ENCODE peak calls at places on chromosome 18, in ten cellular contexts. One of them, this sample, is unnamed.

GRCh38 chr18:11664286-11664685 is 24.8 kb upstream of the GNAL start:
- DNase-seq in neuronal stem cell: no peak
- DNase-seq in mucosa of descending colon: no peak
- DNase-seq in astrocyte: no peak
- DNase-seq in IMR-90: no peak
- DNase-seq in CD8-positive, alpha-beta memory T cell: no peak
- DNase-seq in Karpas-422: no peak
- DNase-seq in spleen: no peak
- DNase-seq in BJ: no peak
- DNase-seq in naive thymus-derived CD4-positive, alpha-beta T cell: no peak
- DNase-seq in this sample: no peak

GRCh38 chr18:8426401-8426800 is 182.8 kb upstream of the RAB12 start:
- DNase-seq in IMR-90: no peak
- DNase-seq in spleen: no peak
- DNase-seq in astrocyte: no peak
- DNase-seq in mucosa of descending colon: no peak
- DNase-seq in BJ: no peak
- DNase-seq in CD8-positive, alpha-beta memory T cell: no peak
- DNase-seq in naive thymus-derived CD4-positive, alpha-beta T cell: no peak
- DNase-seq in Karpas-422: peak; percentile 79
- DNase-seq in neuronal stem cell: no peak
- DNase-seq in this sample: no peak

GRCh38 chr18:2104620-2105462 is 466.5 kb downstream of the METTL4 start:
- DNase-seq in spleen: peak; percentile 80
- DNase-seq in Karpas-422: peak; percentile 84
- DNase-seq in neuronal stem cell: peak; percentile 33
- DNase-seq in naive thymus-derived CD4-positive, alpha-beta T cell: peak; percentile 59
- DNase-seq in mucosa of descending colon: peak; percentile 48
- DNase-seq in astrocyte: peak; percentile 6
- DNase-seq in BJ: no peak
- DNase-seq in CD8-positive, alpha-beta memory T cell: peak; percentile 4
- DNase-seq in IMR-90: peak; percentile 24
- DNase-seq in this sample: peak; percentile 42

GRCh38 chr18:13558132-13558531 is 168.2 kb downstream of the FAM210A start:
- DNase-seq in Karpas-422: peak; percentile 92
- DNase-seq in neuronal stem cell: peak; percentile 30
- DNase-seq in BJ: no peak
- DNase-seq in astrocyte: peak; percentile 17
- DNase-seq in spleen: no peak
- DNase-seq in CD8-positive, alpha-beta memory T cell: no peak
- DNase-seq in naive thymus-derived CD4-positive, alpha-beta T cell: no peak
- DNase-seq in IMR-90: peak; percentile 11
- DNase-seq in mucosa of descending colon: no peak
- DNase-seq in this sample: no peak

GRCh38 chr18:7728297-7728696 is 161.2 kb downstream of the PTPRM start:
- DNase-seq in spleen: no peak
- DNase-seq in naive thymus-derived CD4-positive, alpha-beta T cell: no peak
- DNase-seq in mucosa of descending colon: no peak
- DNase-seq in Karpas-422: no peak
- DNase-seq in CD8-positive, alpha-beta memory T cell: no peak
- DNase-seq in astrocyte: no peak
- DNase-seq in IMR-90: no peak
- DNase-seq in neuronal stem cell: no peak
- DNase-seq in BJ: no peak
- DNase-seq in this sample: no peak

GRCh38 chr18:9135912-9136314 is 668 bp upstream of the ANKRD12 start:
- DNase-seq in spleen: no peak
- DNase-seq in astrocyte: no peak
- DNase-seq in Karpas-422: peak; percentile 68
- DNase-seq in naive thymus-derived CD4-positive, alpha-beta T cell: no peak
- DNase-seq in mucosa of descending colon: no peak
- DNase-seq in IMR-90: peak; percentile 19
- DNase-seq in BJ: no peak
- DNase-seq in neuronal stem cell: no peak
- DNase-seq in CD8-positive, alpha-beta memory T cell: no peak
- DNase-seq in this sample: peak; percentile 67

GRCh38 chr18:29853126-29853525 is 1189.4 kb downstream of the DSC3 start:
- DNase-seq in astrocyte: no peak
- DNase-seq in mucosa of descending colon: no peak
- DNase-seq in BJ: no peak
- DNase-seq in Karpas-422: no peak
- DNase-seq in IMR-90: peak; percentile 3
- DNase-seq in neuronal stem cell: no peak
- DNase-seq in CD8-positive, alpha-beta memory T cell: no peak
- DNase-seq in spleen: no peak
- DNase-seq in naive thymus-derived CD4-positive, alpha-beta T cell: no peak
- DNase-seq in this sample: no peak

GRCh38 chr18:37551846-37552245 is 13.8 kb downstream of the CELF4 start:
- DNase-seq in naive thymus-derived CD4-positive, alpha-beta T cell: no peak
- DNase-seq in IMR-90: no peak
- DNase-seq in mucosa of descending colon: no peak
- DNase-seq in neuronal stem cell: no peak
- DNase-seq in astrocyte: no peak
- DNase-seq in spleen: no peak
- DNase-seq in BJ: no peak
- DNase-seq in CD8-positive, alpha-beta memory T cell: no peak
- DNase-seq in Karpas-422: no peak
- DNase-seq in this sample: no peak

GRCh38 chr18:45173327-45173726 is 441.9 kb upstream of the SLC14A2 start:
- DNase-seq in spleen: no peak
- DNase-seq in IMR-90: no peak
- DNase-seq in naive thymus-derived CD4-positive, alpha-beta T cell: no peak
- DNase-seq in neuronal stem cell: no peak
- DNase-seq in astrocyte: no peak
- DNase-seq in BJ: no peak
- DNase-seq in CD8-positive, alpha-beta memory T cell: no peak
- DNase-seq in mucosa of descending colon: no peak
- DNase-seq in Karpas-422: no peak
- DNase-seq in this sample: no peak

GRCh38 chr18:46793565-46793964 is 36.7 kb upstream of the ST8SIA5 start:
- DNase-seq in BJ: no peak
- DNase-seq in neuronal stem cell: no peak
- DNase-seq in astrocyte: no peak
- DNase-seq in naive thymus-derived CD4-positive, alpha-beta T cell: no peak
- DNase-seq in Karpas-422: no peak
- DNase-seq in spleen: no peak
- DNase-seq in CD8-positive, alpha-beta memory T cell: no peak
- DNase-seq in mucosa of descending colon: no peak
- DNase-seq in IMR-90: no peak
- DNase-seq in this sample: no peak

GRCh38 chr18:77001979-77002378 is 130.6 kb downstream of the MBP start:
- DNase-seq in Karpas-422: peak; percentile 90
- DNase-seq in neuronal stem cell: no peak
- DNase-seq in astrocyte: no peak
- DNase-seq in naive thymus-derived CD4-positive, alpha-beta T cell: no peak
- DNase-seq in mucosa of descending colon: no peak
- DNase-seq in spleen: no peak
- DNase-seq in IMR-90: no peak
- DNase-seq in CD8-positive, alpha-beta memory T cell: no peak
- DNase-seq in BJ: no peak
- DNase-seq in this sample: no peak

GRCh38 chr18:44839239-44839666 is 158.6 kb downstream of the SETBP1 start:
- DNase-seq in CD8-positive, alpha-beta memory T cell: peak; percentile 28
- DNase-seq in spleen: peak; percentile 93
- DNase-seq in neuronal stem cell: peak; percentile 18
- DNase-seq in naive thymus-derived CD4-positive, alpha-beta T cell: peak; percentile 66
- DNase-seq in Karpas-422: peak; percentile 91
- DNase-seq in BJ: no peak
- DNase-seq in astrocyte: peak; percentile 66
- DNase-seq in mucosa of descending colon: peak; percentile 77
- DNase-seq in IMR-90: peak; percentile 43
- DNase-seq in this sample: peak; percentile 80

DNA sequence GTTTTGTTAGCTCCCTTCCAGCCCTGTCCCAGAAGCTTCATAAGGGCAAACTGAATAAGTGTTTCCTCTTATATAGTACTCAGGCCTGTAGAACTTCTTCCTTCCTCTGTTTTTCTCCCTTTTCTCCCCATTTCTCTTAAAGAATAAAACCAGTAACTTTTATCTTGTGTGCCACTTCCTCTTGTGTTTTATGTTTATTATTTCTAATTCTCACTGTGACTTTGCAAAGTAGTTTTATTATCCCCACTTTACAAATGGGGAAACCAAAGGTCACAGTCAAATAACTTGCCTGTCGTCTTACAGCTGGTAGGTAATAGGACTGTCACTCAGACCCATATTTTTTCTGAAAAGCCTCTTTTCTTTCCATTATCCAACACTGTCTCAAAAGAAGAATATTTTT is 42.4 kb downstream of the RBBP8 start:
- DNase-seq in mucosa of descending colon: no peak
- DNase-seq in IMR-90: no peak
- DNase-seq in Karpas-422: no peak
- DNase-seq in CD8-positive, alpha-beta memory T cell: no peak
- DNase-seq in naive thymus-derived CD4-positive, alpha-beta T cell: no peak
- DNase-seq in neuronal stem cell: no peak
- DNase-seq in astrocyte: no peak
- DNase-seq in BJ: no peak
- DNase-seq in spleen: no peak
- DNase-seq in this sample: no peak
- H3K36me3 ChIP-seq in mucosa of descending colon: no peaks in the 10 kb centered on the region
- H3K36me3 ChIP-seq in IMR-90: no peaks in the 10 kb centered on the region
- H3K36me3 ChIP-seq in Karpas-422: peaks cover 55% of the 10 kb centered on the region
- H3K36me3 ChIP-seq in CD8-positive, alpha-beta memory T cell: no peaks in the 10 kb centered on the region
- H3K36me3 ChIP-seq in naive thymus-derived CD4-positive, alpha-beta T cell: no peaks in the 10 kb centered on the region
- H3K36me3 ChIP-seq in neuronal stem cell: no peaks in the 10 kb centered on the region
- H3K36me3 ChIP-seq in astrocyte: peaks cover 5% of the 10 kb centered on the region
- H3K36me3 ChIP-seq in BJ: no peaks in the 10 kb centered on the region
- H3K36me3 ChIP-seq in spleen: no peaks in the 10 kb centered on the region
- H3K36me3 ChIP-seq in this sample: no peaks in the 10 kb centered on the region

DNA sequence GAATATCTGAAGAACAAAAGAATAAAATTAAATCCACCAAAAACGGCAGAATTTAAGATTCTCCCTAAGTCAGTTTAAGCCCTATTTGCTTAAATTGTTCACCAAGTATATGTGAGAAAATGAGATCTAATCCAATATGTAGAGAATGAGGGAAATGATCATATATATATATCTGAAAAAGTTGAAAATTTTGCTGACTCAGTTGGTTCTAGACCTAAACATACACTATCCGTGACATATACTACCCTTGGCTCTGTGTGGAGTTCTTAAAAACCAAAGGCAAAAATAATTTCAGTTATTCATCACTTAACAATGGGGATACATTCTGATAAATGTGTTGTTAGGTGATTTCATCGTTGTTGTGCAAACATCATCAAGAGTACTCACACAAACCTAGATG is 7.3 kb downstream of the SS18 start:
- DNase-seq in astrocyte: no peak
- DNase-seq in neuronal stem cell: no peak
- DNase-seq in spleen: no peak
- DNase-seq in CD8-positive, alpha-beta memory T cell: no peak
- DNase-seq in mucosa of descending colon: no peak
- DNase-seq in IMR-90: no peak
- DNase-seq in Karpas-422: no peak
- DNase-seq in BJ: no peak
- DNase-seq in naive thymus-derived CD4-positive, alpha-beta T cell: no peak
- DNase-seq in this sample: no peak
- H3K36me3 ChIP-seq in astrocyte: peaks cover 30% of the 10 kb centered on the region
- H3K36me3 ChIP-seq in neuronal stem cell: peaks cover 6% of the 10 kb centered on the region
- H3K36me3 ChIP-seq in spleen: no peaks in the 10 kb centered on the region
- H3K36me3 ChIP-seq in CD8-positive, alpha-beta memory T cell: peaks cover 4% of the 10 kb centered on the region
- H3K36me3 ChIP-seq in mucosa of descending colon: no peaks in the 10 kb centered on the region
- H3K36me3 ChIP-seq in IMR-90: peaks cover 16% of the 10 kb centered on the region
- H3K36me3 ChIP-seq in Karpas-422: peaks cover 83% of the 10 kb centered on the region
- H3K36me3 ChIP-seq in BJ: peaks cover 1% of the 10 kb centered on the region
- H3K36me3 ChIP-seq in naive thymus-derived CD4-positive, alpha-beta T cell: no peaks in the 10 kb centered on the region
- H3K36me3 ChIP-seq in this sample: peaks cover 14% of the 10 kb centered on the region

DNA sequence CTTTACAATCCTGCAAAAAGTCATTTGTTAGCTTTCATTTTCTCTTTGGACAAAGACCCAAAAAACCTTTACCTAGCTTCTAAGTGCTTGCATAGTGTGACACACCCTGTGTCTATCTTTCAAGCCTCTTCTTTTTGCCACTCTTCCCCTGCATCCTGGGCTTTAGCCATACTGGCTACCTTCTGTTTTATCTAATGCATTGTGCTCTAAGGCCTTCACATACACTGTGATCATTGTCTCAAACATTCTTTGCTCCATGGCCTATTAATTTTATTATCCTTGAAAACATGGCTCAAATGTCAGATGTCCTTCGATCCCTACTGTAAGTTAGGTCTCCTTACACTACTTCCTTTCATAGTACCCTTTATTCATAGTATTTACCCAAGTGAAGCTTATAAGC is 84.4 kb downstream of the PIK3C3 start:
- DNase-seq in neuronal stem cell: no peak
- DNase-seq in BJ: no peak
- DNase-seq in mucosa of descending colon: no peak
- DNase-seq in Karpas-422: no peak
- DNase-seq in astrocyte: no peak
- DNase-seq in spleen: no peak
- DNase-seq in naive thymus-derived CD4-positive, alpha-beta T cell: no peak
- DNase-seq in CD8-positive, alpha-beta memory T cell: no peak
- DNase-seq in IMR-90: no peak
- DNase-seq in this sample: no peak
- H3K36me3 ChIP-seq in neuronal stem cell: peaks cover 4% of the 10 kb centered on the region
- H3K36me3 ChIP-seq in BJ: peaks cover 5% of the 10 kb centered on the region
- H3K36me3 ChIP-seq in mucosa of descending colon: no peaks in the 10 kb centered on the region
- H3K36me3 ChIP-seq in Karpas-422: peaks cover 51% of the 10 kb centered on the region
- H3K36me3 ChIP-seq in astrocyte: peaks cover 28% of the 10 kb centered on the region
- H3K36me3 ChIP-seq in spleen: peaks cover 2% of the 10 kb centered on the region
- H3K36me3 ChIP-seq in naive thymus-derived CD4-positive, alpha-beta T cell: peaks cover 23% of the 10 kb centered on the region
- H3K36me3 ChIP-seq in CD8-positive, alpha-beta memory T cell: peaks cover 25% of the 10 kb centered on the region
- H3K36me3 ChIP-seq in IMR-90: peaks cover 16% of the 10 kb centered on the region
- H3K36me3 ChIP-seq in this sample: peaks cover 51% of the 10 kb centered on the region

GRCh38 chr18:47863041-47863440 is 67.4 kb downstream of the SMAD2 start:
- DNase-seq in naive thymus-derived CD4-positive, alpha-beta T cell: no peak
- DNase-seq in spleen: no peak
- DNase-seq in BJ: no peak
- DNase-seq in Karpas-422: no peak
- DNase-seq in mucosa of descending colon: no peak
- DNase-seq in neuronal stem cell: no peak
- DNase-seq in astrocyte: no peak
- DNase-seq in CD8-positive, alpha-beta memory T cell: no peak
- DNase-seq in IMR-90: no peak
- DNase-seq in this sample: no peak
- H3K36me3 ChIP-seq in naive thymus-derived CD4-positive, alpha-beta T cell: no peaks in the 10 kb centered on the region
- H3K36me3 ChIP-seq in spleen: no peaks in the 10 kb centered on the region
- H3K36me3 ChIP-seq in BJ: peaks cover 1% of the 10 kb centered on the region
- H3K36me3 ChIP-seq in Karpas-422: peaks cover 94% of the 10 kb centered on the region
- H3K36me3 ChIP-seq in mucosa of descending colon: no peaks in the 10 kb centered on the region
- H3K36me3 ChIP-seq in neuronal stem cell: peaks cover 7% of the 10 kb centered on the region
- H3K36me3 ChIP-seq in astrocyte: peaks cover 19% of the 10 kb centered on the region
- H3K36me3 ChIP-seq in CD8-positive, alpha-beta memory T cell: peaks cover 19% of the 10 kb centered on the region
- H3K36me3 ChIP-seq in IMR-90: peaks cover 8% of the 10 kb centered on the region
- H3K36me3 ChIP-seq in this sample: no peaks in the 10 kb centered on the region

GRCh38 chr18:68484241-68484640 is 230.7 kb downstream of the TMX3 start:
- DNase-seq in IMR-90: peak; percentile 55
- DNase-seq in Karpas-422: no peak
- DNase-seq in naive thymus-derived CD4-positive, alpha-beta T cell: no peak
- DNase-seq in mucosa of descending colon: no peak
- DNase-seq in neuronal stem cell: no peak
- DNase-seq in BJ: no peak
- DNase-seq in spleen: no peak
- DNase-seq in astrocyte: peak; percentile 60
- DNase-seq in CD8-positive, alpha-beta memory T cell: no peak
- DNase-seq in this sample: no peak
- H3K36me3 ChIP-seq in IMR-90: no peaks in the 10 kb centered on the region
- H3K36me3 ChIP-seq in Karpas-422: no peaks in the 10 kb centered on the region
- H3K36me3 ChIP-seq in naive thymus-derived CD4-positive, alpha-beta T cell: no peaks in the 10 kb centered on the region
- H3K36me3 ChIP-seq in mucosa of descending colon: no peaks in the 10 kb centered on the region
- H3K36me3 ChIP-seq in neuronal stem cell: no peaks in the 10 kb centered on the region
- H3K36me3 ChIP-seq in BJ: no peaks in the 10 kb centered on the region
- H3K36me3 ChIP-seq in spleen: no peaks in the 10 kb centered on the region
- H3K36me3 ChIP-seq in astrocyte: no peaks in the 10 kb centered on the region
- H3K36me3 ChIP-seq in CD8-positive, alpha-beta memory T cell: no peaks in the 10 kb centered on the region
- H3K36me3 ChIP-seq in this sample: no peaks in the 10 kb centered on the region